ENCODE peak calls at places on chromosomes 3 and 15, in five cellular contexts. K, A, I, D and Q are unnamed samples.

GRCh38 chr3:148082881-148083280 is 614.8 kb upstream of the AGTR1 start:
- DNase-seq in K (no peak), D (no peak), A (no peak), I (no peak), Q (no peak)

GRCh38 chr15:71272932-71273331 is 157.7 kb downstream of the THSD4 start:
- DNase-seq in K (peak), A (no peak), D (no peak), I (no peak), Q (peak)

GRCh38 chr3:141686477-141687280 is 51.4 kb upstream of the RNF7 start:
- DNase-seq in K (peak), D (peak), I (no peak), A (peak), Q (peak)

GRCh38 chr15:40695469-40695910 is 516 bp downstream of the RAD51 start:
- DNase-seq in A (no peak), I (no peak), K (peak), D (no peak), Q (peak)

GRCh38 chr15:47870300-47870955 is 153.1 kb downstream of the SEMA6D start:
- DNase-seq in I (no peak), K (no peak), A (no peak), D (no peak), Q (no peak)

GRCh38 chr3:146650691-146651090 is 45.5 kb upstream of the PLSCR5 start:
- DNase-seq in D (no peak), I (no peak), K (peak), A (no peak), Q (no peak)

GRCh38 chr3:143265501-143266070 is 146.0 kb downstream of the CHST2 start:
- DNase-seq in I (no peak), D (no peak), K (no peak), A (no peak), Q (no peak)

GRCh38 chr3:179116816-179117215 is 31.3 kb upstream of the PIK3CA start:
- DNase-seq in A (no peak), D (no peak), I (no peak), K (no peak), Q (no peak)

GRCh38 chr15:97234841-97235240 is 725.7 kb upstream of the ARRDC4 start:
- DNase-seq in A (no peak), D (no peak), I (no peak), K (no peak), Q (no peak)

GRCh38 chr3:43892535-43892934 is 201.8 kb downstream of the ABHD5 start:
- DNase-seq in I (no peak), A (no peak), K (no peak), D (no peak), Q (no peak)

GRCh38 chr3:155093261-155093660 is 13.1 kb downstream of the MME start:
- DNase-seq in D (no peak), A (no peak), K (no peak), I (no peak), Q (no peak)

GRCh38 chr15:39878401-39878775 is 41.7 kb downstream of the GPR176 start:
- DNase-seq in A (no peak), D (no peak), K (peak), I (no peak), Q (peak)

GRCh38 chr15:64695571-64695992 is 79.8 kb downstream of the RBPMS2 start:
- DNase-seq in D (no peak), I (no peak), K (no peak), A (no peak), Q (no peak)

GRCh38 chr3:187736418-187736871 is 8.8 kb downstream of the BCL6 start:
- DNase-seq in A (no peak), D (no peak), K (peak), I (no peak), Q (peak)

GRCh38 chr3:63673111-63673510 is 20.6 kb downstream of the SNTN start:
- DNase-seq in K (no peak), A (no peak), I (no peak), D (no peak), Q (no peak)

GRCh38 chr15:71048913-71049675 is 66.2 kb upstream of the THSD4 start:
- DNase-seq in D (no peak), K (peak), I (peak), A (no peak), Q (peak)

GRCh38 chr3:72448858-72449257 is 399.4 kb downstream of the SHQ1 start:
- DNase-seq in D (no peak), I (no peak), K (no peak), A (no peak), Q (no peak)

GRCh38 chr3:127512256-127512655 is 78.3 kb downstream of the TPRA1 start:
- DNase-seq in K (no peak), A (no peak), D (no peak), I (no peak), Q (no peak)

GRCh38 chr3:170961616-170962400 is 53.4 kb upstream of the EIF5A2 start:
- DNase-seq in D (no peak), I (no peak), A (no peak), K (peak), Q (peak)
- TF ChIP-seq CTCF in D (peak), I (peak), A (peak), K (peak), Q (peak)

DNA sequence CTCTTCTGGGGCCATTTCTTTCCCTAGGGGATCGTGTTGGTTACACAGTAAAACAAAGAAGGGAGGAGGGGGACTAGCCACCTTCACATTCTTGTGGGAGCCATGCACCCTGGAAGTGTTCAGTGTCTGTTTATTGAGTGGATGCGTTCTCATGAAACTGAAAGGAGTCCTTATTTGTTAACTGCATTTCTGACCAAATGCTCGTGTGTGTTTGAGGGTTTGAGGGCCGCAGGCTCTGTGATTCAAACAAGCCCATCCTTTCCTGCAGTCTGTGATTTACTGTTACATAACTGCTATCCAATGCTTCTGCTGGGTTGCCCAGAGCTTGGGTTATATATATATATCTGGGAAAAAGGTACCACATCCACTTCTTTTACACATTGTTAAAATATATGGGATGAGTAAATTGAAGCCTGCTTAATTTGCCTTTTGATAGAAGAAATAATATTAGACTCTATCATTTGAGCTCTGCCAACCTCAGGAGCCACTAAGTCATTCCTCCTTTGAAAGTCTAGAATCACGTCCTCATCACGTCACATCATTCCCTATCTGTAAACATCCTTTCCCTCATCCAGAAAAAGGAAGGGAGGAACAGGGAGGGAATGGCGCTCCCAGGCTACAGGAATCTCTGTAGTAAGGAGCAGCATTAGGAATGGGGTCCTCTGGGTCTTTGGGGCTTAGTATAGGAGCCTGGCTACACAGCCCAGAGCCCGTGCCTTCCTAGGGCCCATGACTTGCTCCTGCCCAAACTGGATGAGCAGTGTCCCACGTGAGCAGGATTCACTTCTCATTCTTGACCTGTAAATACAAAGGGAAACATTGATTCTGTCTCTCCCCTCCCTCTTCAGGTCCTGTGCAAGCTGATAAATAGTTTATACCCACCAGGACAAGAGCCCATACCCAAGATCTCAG is 1.5 kb downstream of the TAGLN3 start:
- DNase-seq in I (no peak), D (no peak), K (no peak), A (no peak), Q (no peak)
- H3K4me3 ChIP-seq in I (no peak), D (peak), K (no peak), A (no peak), Q (no peak)

DNA sequence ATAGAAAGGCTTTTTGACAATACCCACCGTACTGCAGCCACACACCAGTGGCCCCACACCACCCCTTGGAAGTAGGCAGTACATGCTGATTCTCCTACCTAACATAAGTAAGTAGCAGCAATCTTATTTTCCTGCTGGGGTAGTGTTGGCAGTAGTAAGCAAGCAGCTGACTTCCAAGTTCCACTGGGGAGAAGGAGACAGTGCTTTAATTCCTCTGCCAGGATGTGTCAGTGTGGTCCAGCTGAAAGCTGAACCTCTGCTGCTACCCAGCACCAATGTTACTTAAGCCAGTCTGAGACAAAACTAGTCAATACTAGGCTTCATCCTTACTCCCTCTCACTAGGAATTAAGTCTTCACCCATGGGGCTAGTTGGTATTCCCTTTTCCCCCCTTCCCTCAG is 74.7 kb downstream of the DZIP3 start:
- DNase-seq in A (no peak), I (no peak), D (no peak), K (no peak), Q (no peak)
- TF ChIP-seq CTCF in A (no peak), I (no peak), D (no peak), K (no peak), Q (no peak)

DNA sequence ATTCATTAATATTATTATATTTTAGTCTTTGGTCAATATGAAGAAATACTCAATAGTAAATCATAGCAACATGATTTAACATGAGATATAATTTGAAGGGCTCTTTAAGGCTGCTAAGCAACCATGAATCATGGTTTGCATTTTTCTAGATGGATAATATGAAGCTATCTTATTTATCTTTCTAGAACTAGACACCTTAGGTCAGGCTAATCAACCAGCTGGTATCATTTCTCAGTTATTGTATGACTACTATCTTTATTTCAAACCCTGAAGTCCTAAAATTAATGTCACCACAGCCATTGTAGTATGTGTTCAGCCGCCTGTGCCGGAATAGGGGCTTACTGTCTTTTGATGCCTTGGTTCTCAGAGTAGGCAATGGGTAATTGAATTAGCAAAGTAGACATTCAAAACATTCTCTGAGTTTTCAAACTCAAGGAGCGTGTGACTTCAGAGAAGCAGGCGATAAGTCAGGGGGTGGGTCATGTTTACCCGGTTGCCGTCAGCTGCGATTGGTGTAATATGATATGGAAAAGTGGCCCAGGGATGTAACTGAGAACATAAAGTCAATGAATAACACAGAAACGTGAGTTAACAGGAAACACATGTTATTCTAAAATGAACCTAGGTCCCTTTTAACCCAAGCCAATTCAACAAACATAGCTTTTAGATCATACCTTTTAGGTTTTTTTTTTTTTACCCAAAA is 93.4 kb upstream of the CTDSPL start:
- DNase-seq in I (no peak), D (no peak), A (no peak), K (peak), Q (peak)
- H3K4me3 ChIP-seq in I (no peak), D (no peak), A (no peak), K (no peak), Q (no peak)

GRCh38 chr3:8974458-8974857 is 11.2 kb upstream of the RAD18 start:
- DNase-seq in I (no peak), K (no peak), A (no peak), D (no peak), Q (no peak)
- TF ChIP-seq CTCF in I (no peak), K (no peak), A (no peak), D (no peak), Q (no peak)

GRCh38 chr15:89379818-89380217 is 45.2 kb upstream of the POLG start:
- DNase-seq in A (no peak), D (no peak), I (no peak), K (no peak), Q (no peak)

GRCh38 chr15:89379423-89379735 is 44.8 kb upstream of the POLG start:
- DNase-seq in D (no peak), A (no peak), I (no peak), K (no peak), Q (no peak)

GRCh38 chr15:89377842-89378698 is 43.4 kb upstream of the POLG start:
- DNase-seq in D (no peak), I (no peak), K (no peak), A (no peak), Q (no peak)

GRCh38 chr15:89377042-89377841 is 42.6 kb upstream of the POLG start:
- DNase-seq in K (no peak), A (no peak), D (no peak), I (no peak), Q (no peak)

DNA sequence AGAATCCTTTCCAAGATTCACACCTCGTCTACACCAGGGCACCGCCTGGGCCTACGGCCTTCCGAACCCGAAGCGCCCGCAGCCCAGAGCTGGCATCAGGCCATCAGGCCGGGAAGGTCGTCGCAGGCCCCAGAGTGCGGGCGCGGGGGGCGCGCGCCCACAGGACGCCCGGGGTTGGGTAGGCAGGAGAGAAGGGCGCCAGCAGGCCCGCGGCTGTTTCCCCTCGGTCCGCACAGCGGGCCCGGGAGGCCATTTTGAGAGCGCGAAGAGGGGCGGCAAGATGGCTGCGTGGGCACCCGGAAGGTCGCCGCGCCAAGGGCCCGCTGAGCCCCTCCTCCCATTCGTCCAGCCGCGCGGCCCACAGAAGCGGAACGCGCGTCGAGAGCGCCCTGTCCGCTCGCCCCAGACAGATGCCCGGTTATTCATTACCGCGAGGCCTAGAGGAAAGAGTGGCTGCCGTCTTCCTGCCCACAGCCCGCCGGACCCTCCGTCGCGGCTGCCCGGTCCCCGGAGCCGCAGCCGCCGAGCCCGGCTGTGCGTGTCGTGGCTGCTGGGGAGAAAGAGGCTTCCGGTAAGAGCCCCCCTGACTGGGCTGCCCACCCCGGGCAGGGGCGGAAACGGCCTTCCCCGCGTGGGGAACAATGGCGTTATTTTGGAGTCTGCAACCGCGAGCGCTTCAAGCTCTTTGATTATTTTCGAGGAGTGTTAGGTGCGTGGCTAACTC is 44.2 kb upstream of the POLG start:
- DNase-seq in A (no peak), D (no peak), I (no peak), K (no peak), Q (no peak)
- H3K4me3 ChIP-seq in A (peak), D (no peak), I (no peak), K (no peak), Q (no peak)

DNA sequence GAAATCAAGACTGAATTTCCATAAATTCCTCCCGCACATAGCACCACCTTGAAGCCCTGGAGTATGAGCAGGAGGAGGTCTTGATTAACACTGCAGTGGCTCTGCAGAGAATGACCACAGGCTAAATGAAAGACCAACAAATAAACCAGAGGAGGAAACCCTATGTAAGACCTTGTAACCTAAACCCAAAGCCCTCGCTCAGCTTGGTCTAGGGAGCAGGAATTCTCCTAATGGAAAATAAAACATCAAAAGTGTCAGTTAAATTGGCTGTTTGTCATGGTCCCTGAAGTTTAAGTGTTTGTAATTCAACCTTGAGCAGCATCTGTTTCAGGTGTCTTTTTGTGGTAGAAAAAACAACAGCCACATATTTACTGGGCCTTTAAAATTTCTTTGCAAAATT is 9.2 kb upstream of the UBE2Q2 start:
- DNase-seq in D (no peak), A (no peak), I (no peak), K (no peak), Q (no peak)
- TF ChIP-seq CTCF in D (no peak), A (no peak), I (no peak), K (no peak), Q (no peak)

GRCh38 chr3:99635348-99635747 is 3.0 kb upstream of the COL8A1 start:
- DNase-seq in D (no peak), I (no peak), A (no peak), K (no peak), Q (no peak)

GRCh38 chr3:99639579-99639978 is 1.2 kb downstream of the COL8A1 start:
- DNase-seq in D (no peak), K (peak), I (no peak), A (no peak), Q (peak)

GRCh38 chr3:99638244-99638948 is at the start of gene COL8A1:
- DNase-seq in A (peak), I (no peak), D (no peak), K (peak), Q (peak)

GRCh38 chr3:99637041-99637380 is 1.4 kb upstream of the COL8A1 start:
- DNase-seq in I (no peak), A (no peak), K (peak), D (no peak), Q (peak)

GRCh38 chr3:99637381-99638111 is 848 bp upstream of the COL8A1 start:
- DNase-seq in D (no peak), K (peak), A (no peak), I (peak), Q (peak)
- H3K4me3 ChIP-seq in D (no peak), K (peak), A (peak), I (peak), Q (peak)